ENCODE peak calls at places on chromosomes 11 and 22, in ten cellular contexts. C is thoracic aorta; O is type B pancreatic cell; Z is CD4-positive, alpha-beta T cell; Y is esophagus muscularis mucosa; P is endothelial cell of umbilical vein; X is Calu3; R is tibial artery; H is fibroblast of lung; F is progenitor cell of endocrine pancreas. L is an unnamed sample.

GRCh38 chr11:74739546-74740270 is 8.5 kb upstream of the CHRDL2 start:
- DNase-seq in X (peak), Y (no peak), H (peak), O (no peak), F (peak), R (no peak), P (peak), C (no peak), Z (peak), L (peak)

GRCh38 chr11:100876826-100877545 is 189.9 kb downstream of the ARHGAP42 start:
- DNase-seq in X (no peak), Y (no peak), H (peak), O (no peak), P (peak), F (no peak), R (no peak), Z (no peak), C (no peak), L (no peak)

GRCh38 chr11:88284306-88285057 is 53.1 kb downstream of the CTSC start:
- DNase-seq in O (no peak), P (peak), Z (no peak), R (no peak), H (peak), Y (no peak), X (no peak), F (no peak), C (no peak), L (no peak)

GRCh38 chr11:124900464-124900863 is 2.8 kb upstream of the ROBO4 start:
- DNase-seq in Z (no peak), Y (no peak), X (no peak), F (no peak), O (peak), P (peak), H (peak), R (no peak), C (no peak), L (peak)

GRCh38 chr11:129352627-129353026 is 23.0 kb upstream of the BARX2 start:
- DNase-seq in Y (peak), F (no peak), R (no peak), Z (no peak), P (no peak), C (no peak), O (no peak), H (no peak), X (no peak), L (no peak)

GRCh38 chr11:10058356-10058755 is 235.7 kb downstream of the SBF2 start:
- DNase-seq in H (peak), R (no peak), O (no peak), Z (no peak), C (no peak), Y (no peak), P (no peak), F (no peak), X (no peak), L (no peak)

GRCh38 chr11:35549787-35550186 is 24.4 kb upstream of the PAMR1 start:
- DNase-seq in O (no peak), X (no peak), H (peak), R (no peak), P (no peak), Y (peak), F (no peak), Z (no peak), C (no peak), L (no peak)

GRCh38 chr11:68002575-68002942 is 1.3 kb downstream of the UNC93B1 start:
- DNase-seq in F (no peak), R (no peak), O (no peak), X (no peak), Y (no peak), C (no peak), Z (no peak), H (no peak), P (no peak), L (no peak)

GRCh38 chr11:6646631-6647281 is 8.9 kb downstream of the DCHS1 start:
- DNase-seq in H (peak), O (peak), R (no peak), P (no peak), F (no peak), X (no peak), Y (no peak), C (no peak), Z (peak), L (peak)

GRCh38 chr11:2590951-2591754 is 108.6 kb downstream of the KCNQ1OT1 start:
- DNase-seq in F (peak), Y (peak), C (no peak), R (no peak), X (no peak), P (no peak), Z (no peak), O (no peak), H (no peak), L (no peak)

GRCh38 chr22:42717197-42717967 is 3.3 kb downstream of the A4GALT start:
- DNase-seq in F (no peak), H (no peak), Y (no peak), P (no peak), R (no peak), C (no peak), Z (no peak), O (no peak), X (no peak), L (no peak)

GRCh38 chr11:64675417-64676252 is 47.4 kb downstream of the NRXN2 start:
- DNase-seq in P (no peak), X (no peak), Z (no peak), H (peak), O (no peak), C (peak), Y (no peak), F (no peak), R (peak), L (peak)

GRCh38 chr11:64102005-64102738 is 63.7 kb downstream of the MACROD1 start:
- DNase-seq in H (no peak), P (no peak), C (no peak), Z (no peak), R (no peak), F (no peak), Y (no peak), X (no peak), O (no peak), L (no peak)

GRCh38 chr11:2150206-2150847 is 10.7 kb downstream of the INS start:
- DNase-seq in X (no peak), Z (no peak), O (no peak), F (no peak), C (no peak), P (peak), H (peak), Y (no peak), R (no peak), L (no peak)

GRCh38 chr22:47064416-47064815 is 302.0 kb downstream of the TBC1D22A start:
- DNase-seq in X (no peak), O (no peak), Y (no peak), R (peak), P (no peak), C (no peak), F (no peak), Z (no peak), H (no peak), L (no peak)
- TF ChIP-seq CTCF in X (no peak), O (no peak), Y (no peak), R (no peak), P (no peak), C (no peak), F (no peak), Z (no peak), H (no peak), L (no peak)

GRCh38 chr11:57001674-57002401 is 13.1 kb downstream of the OR5AK2 start:
- DNase-seq in C (no peak), F (no peak), H (peak), O (no peak), Y (no peak), X (no peak), Z (no peak), R (no peak), P (peak), L (no peak)
- TF ChIP-seq CTCF in C (no peak), F (peak), H (peak), O (peak), Y (no peak), X (no peak), Z (no peak), R (no peak), P (peak), L (peak)

GRCh38 chr11:48210052-48210451 is 6.6 kb upstream of the OR4B1 start:
- DNase-seq in C (no peak), H (no peak), X (peak), P (no peak), F (no peak), Y (no peak), O (no peak), R (no peak), Z (no peak), L (no peak)
- TF ChIP-seq CTCF in C (no peak), H (no peak), X (no peak), P (peak), F (no peak), Y (no peak), O (peak), R (no peak), Z (no peak), L (no peak)

GRCh38 chr11:76700177-76701100 is 29.9 kb upstream of the LRRC32 start:
- DNase-seq in O (no peak), H (peak), R (no peak), Z (no peak), P (peak), F (no peak), Y (no peak), C (no peak), X (no peak), L (no peak)

GRCh38 chr11:76699461-76700091 is 29.0 kb upstream of the LRRC32 start:
- DNase-seq in X (no peak), O (no peak), Z (no peak), R (no peak), Y (no peak), C (no peak), H (no peak), F (no peak), P (no peak), L (no peak)

GRCh38 chr11:76695767-76696166 is 25.2 kb upstream of the LRRC32 start:
- DNase-seq in C (no peak), X (no peak), Y (no peak), R (no peak), H (no peak), F (no peak), O (no peak), P (no peak), Z (no peak), L (no peak)

GRCh38 chr11:76696756-76697155 is 26.2 kb upstream of the LRRC32 start:
- DNase-seq in P (no peak), O (no peak), Z (no peak), C (no peak), X (no peak), Y (no peak), F (no peak), H (no peak), R (no peak), L (no peak)

DNA sequence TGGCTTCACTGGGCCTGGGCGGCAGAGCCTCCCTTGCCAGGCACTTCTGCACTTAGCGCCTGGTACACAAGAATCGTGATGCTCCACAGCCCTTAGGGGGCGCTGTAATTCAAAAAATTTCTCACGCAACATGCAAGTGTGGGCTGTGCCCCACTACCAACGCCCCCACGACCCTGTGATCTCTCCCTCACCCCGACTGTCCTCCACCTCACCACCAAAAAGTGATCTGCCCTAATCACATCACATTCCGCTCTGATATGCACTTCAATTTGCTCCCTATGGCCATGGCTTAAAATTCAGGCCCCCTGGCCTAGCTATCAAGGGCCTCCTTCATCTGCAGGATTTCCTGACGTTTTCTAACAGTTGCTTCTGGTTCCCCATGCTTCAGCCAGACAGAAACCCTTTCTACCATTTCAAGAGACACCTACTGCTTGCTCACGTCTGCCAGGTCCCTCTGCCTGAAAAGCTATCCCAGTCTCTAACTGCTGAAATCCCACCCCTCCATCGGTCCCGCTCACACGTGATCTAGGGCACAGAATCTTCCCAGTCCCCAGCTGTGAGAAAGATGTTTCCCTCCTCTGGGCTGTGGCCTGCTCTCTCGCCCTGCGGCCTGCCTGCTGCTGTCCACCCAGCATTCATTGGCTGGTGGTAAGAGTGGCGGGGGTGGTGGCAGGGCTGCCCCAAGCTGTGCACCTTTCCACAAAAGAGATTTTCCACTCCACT is 27.9 kb upstream of the LRRC32 start:
- DNase-seq in F (no peak), H (no peak), P (no peak), C (no peak), Y (no peak), X (no peak), O (no peak), Z (no peak), R (no peak), L (no peak)
- TF ChIP-seq CTCF in F (peak), H (peak), P (peak), C (no peak), Y (no peak), X (no peak), O (peak), Z (no peak), R (no peak), L (peak)

GRCh38 chr22:17167486-17167885 is 8.4 kb upstream of the HDHD5 start:
- DNase-seq in X (no peak), H (no peak), F (no peak), Z (no peak), O (no peak), P (no peak), R (peak), C (no peak), Y (no peak), L (no peak)

GRCh38 chr22:17161991-17162390 is 2.9 kb upstream of the HDHD5 start:
- DNase-seq in F (no peak), P (no peak), X (no peak), O (no peak), Z (no peak), R (no peak), C (no peak), H (no peak), Y (no peak), L (no peak)

GRCh38 chr22:17162731-17163130 is 3.7 kb upstream of the HDHD5 start:
- DNase-seq in H (no peak), O (no peak), X (no peak), R (no peak), Z (no peak), Y (no peak), P (no peak), F (no peak), C (no peak), L (no peak)

GRCh38 chr22:17159504-17159951 is 451 bp upstream of the HDHD5 start:
- DNase-seq in F (no peak), X (peak), H (peak), Z (peak), C (peak), Y (no peak), O (no peak), P (no peak), R (no peak), L (no peak)

GRCh38 chr22:17164392-17165024 is 5.4 kb upstream of the HDHD5 start:
- DNase-seq in R (no peak), X (no peak), P (no peak), H (no peak), C (no peak), Z (no peak), F (no peak), Y (no peak), O (no peak), L (no peak)
- TF ChIP-seq CTCF in R (no peak), X (no peak), P (peak), H (peak), C (no peak), Z (no peak), F (peak), Y (no peak), O (peak), L (peak)

DNA sequence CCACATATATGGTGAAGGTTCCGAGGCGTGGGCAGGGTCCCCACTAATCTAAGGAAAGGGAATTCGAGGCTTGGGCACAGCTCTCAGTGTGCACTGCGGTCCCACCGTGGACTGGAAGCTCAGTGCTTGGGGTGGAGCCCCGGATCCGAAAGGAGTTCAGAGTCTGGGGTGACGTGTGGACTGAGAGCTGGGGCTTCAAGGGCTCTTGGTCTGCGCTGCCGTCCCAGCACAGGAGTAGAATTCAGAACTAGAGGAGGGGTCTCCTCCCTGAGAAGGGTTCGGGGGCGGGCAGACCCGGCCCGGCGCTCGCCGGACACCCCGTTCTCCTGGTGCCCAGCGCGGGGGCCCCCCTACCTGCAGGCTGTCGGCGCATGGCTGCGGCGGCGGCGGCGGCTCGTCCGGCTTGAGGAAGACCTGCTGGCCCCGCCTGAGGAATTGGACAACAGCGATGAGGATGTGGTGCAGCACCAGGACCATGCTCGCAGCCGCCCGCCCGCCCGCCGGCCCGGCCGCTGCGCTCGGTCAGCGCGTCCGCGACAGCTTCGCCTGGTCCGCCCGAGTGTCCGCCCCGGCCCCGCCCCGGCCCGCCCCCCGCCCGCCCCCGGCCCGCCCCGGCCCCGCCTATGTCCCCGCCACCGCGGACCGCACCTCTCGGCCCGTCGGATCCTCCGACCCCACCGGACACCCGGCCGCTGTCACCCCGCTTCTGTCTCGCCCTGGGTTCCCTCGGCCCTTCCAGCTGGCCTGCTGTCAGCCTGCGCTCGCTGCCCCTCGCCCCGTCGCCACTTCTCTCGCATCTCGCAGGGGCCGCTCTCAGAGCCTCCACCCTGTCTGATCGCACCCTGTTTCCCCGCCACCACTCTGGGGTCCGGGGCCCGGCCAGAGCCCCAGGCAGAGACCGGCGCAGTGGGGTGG is 32.1 kb downstream of the PDE2A start:
- DNase-seq in C (no peak), Z (no peak), F (peak), O (no peak), X (peak), Y (no peak), P (peak), H (peak), R (peak), L (no peak)
- TF ChIP-seq CTCF in C (no peak), Z (no peak), F (no peak), O (no peak), X (no peak), Y (no peak), P (no peak), H (no peak), R (no peak), L (no peak)

GRCh38 chr11:37704791-37705190 is 1106.8 kb upstream of the RAG2 start:
- DNase-seq in Y (no peak), O (no peak), C (no peak), X (no peak), F (no peak), H (peak), P (no peak), R (no peak), Z (no peak), L (no peak)
- TF ChIP-seq CTCF in Y (no peak), O (no peak), C (no peak), X (no peak), F (no peak), H (no peak), P (no peak), R (no peak), Z (no peak), L (no peak)

GRCh38 chr11:61794579-61794978 is 1.9 kb downstream of the FEN1 start:
- DNase-seq in X (no peak), C (no peak), F (no peak), Y (no peak), Z (no peak), P (no peak), H (no peak), O (no peak), R (no peak), L (no peak)

GRCh38 chr11:61791737-61792309 is 576 bp downstream of the TMEM258 start:
- DNase-seq in O (no peak), X (peak), H (peak), F (peak), R (peak), P (peak), Z (no peak), C (peak), Y (no peak), L (no peak)

GRCh38 chr11:61793084-61793828 is 545 bp downstream of the FEN1 start:
- DNase-seq in Y (no peak), O (no peak), F (no peak), R (no peak), C (no peak), H (no peak), P (no peak), Z (no peak), X (no peak), L (no peak)

GRCh38 chr11:61793829-61794204 is 1.1 kb downstream of the FEN1 start:
- DNase-seq in F (no peak), O (no peak), P (no peak), R (no peak), C (no peak), Y (no peak), H (no peak), Z (no peak), X (no peak), L (no peak)

GRCh38 chr11:61792310-61793083 is at the start of the genes FEN1 and TMEM258:
- DNase-seq in O (peak), H (peak), R (peak), X (peak), P (peak), Y (peak), F (peak), C (peak), Z (peak), L (peak)
- TF ChIP-seq CTCF in O (peak), H (no peak), R (peak), X (no peak), P (peak), Y (no peak), F (no peak), C (peak), Z (no peak), L (no peak)